ENCODE peak calls at places on chromosomes 11 and 22, in seven cellular contexts. R is NCI-H524; E is NCI-H1930; G is stimulated activated CD4-positive, alpha-beta T cell treated with anti-CD3 and anti-CD28 coated beads, Interleukin-15, amount 100 ng/mL, for 1 hour; F is HEK293T; B is RCC 7860; T is adrenal gland. Z is an unnamed sample.

GRCh38 chr11:132674161-132674560 is 858.1 kb downstream of the OPCML start:
- DNase-seq in R (peak), E (no peak), G (no peak), F (no peak), B (no peak), T (no peak), Z (no peak)

GRCh38 chr11:113378013-113378412 is 9.6 kb upstream of the ANKK1 start:
- DNase-seq in R (no peak), E (no peak), G (no peak), F (no peak), B (no peak), T (no peak), Z (no peak)

GRCh38 chr22:26656896-26657851 is at the start of gene MIAT:
- DNase-seq in R (peak), E (peak), G (peak), F (no peak), B (no peak), T (no peak), Z (peak)

GRCh38 chr11:47233989-47234668 is 14.5 kb downstream of the ACP2 start:
- DNase-seq in R (no peak), E (no peak), G (no peak), F (no peak), B (peak), T (peak), Z (peak)

GRCh38 chr22:23306438-23306921 is 126.2 kb downstream of the BCR start:
- DNase-seq in R (no peak), E (no peak), G (no peak), F (no peak), B (no peak), T (peak), Z (no peak)

GRCh38 chr11:102614485-102614884 is 10.6 kb downstream of the MMP20 start:
- DNase-seq in R (no peak), E (no peak), G (no peak), F (no peak), B (peak), T (no peak), Z (no peak)

GRCh38 chr22:46991666-46992065 is 229.2 kb downstream of the TBC1D22A start:
- DNase-seq in R (no peak), E (no peak), G (no peak), F (no peak), B (no peak), T (no peak), Z (no peak)

GRCh38 chr22:36606659-36607058 is 77.7 kb upstream of the EIF3D start:
- DNase-seq in R (no peak), E (no peak), G (no peak), F (no peak), B (no peak), T (no peak), Z (no peak)

GRCh38 chr11:92827132-92827531 is 142.3 kb upstream of the MTNR1B start:
- DNase-seq in R (no peak), E (no peak), G (no peak), F (no peak), B (no peak), T (no peak), Z (no peak)

GRCh38 chr22:30340911-30341685 is 14.4 kb upstream of the TBC1D10A start:
- DNase-seq in R (no peak), E (no peak), G (no peak), F (no peak), B (no peak), T (peak), Z (no peak)

GRCh38 chr11:74646215-74646614 is 53.8 kb downstream of the POLD3 start:
- DNase-seq in R (no peak), E (no peak), G (no peak), F (no peak), B (no peak), T (no peak), Z (no peak)

GRCh38 chr11:103395612-103396011 is 286.4 kb downstream of the DYNC2H1 start:
- DNase-seq in R (no peak), E (no peak), G (no peak), F (no peak), B (peak), T (no peak), Z (peak)

GRCh38 chr11:128158860-128159259 is 428.5 kb downstream of the ETS1 start:
- DNase-seq in R (no peak), E (no peak), G (no peak), F (no peak), B (no peak), T (no peak), Z (no peak)

GRCh38 chr11:13315517-13316432 is 38.2 kb downstream of the BMAL1 start:
- DNase-seq in R (no peak), E (no peak), G (no peak), F (no peak), B (peak), T (no peak), Z (peak)

GRCh38 chr22:29623553-29624169 is 20.2 kb downstream of the NF2 start:
- DNase-seq in R (no peak), E (no peak), G (no peak), F (no peak), B (no peak), T (no peak), Z (no peak)

GRCh38 chr11:94025695-94026394 is 4.7 kb downstream of the HEPHL1 start:
- DNase-seq in R (no peak), E (no peak), G (no peak), F (no peak), B (no peak), T (no peak), Z (no peak)

GRCh38 chr22:37817705-37818311 is 5.4 kb upstream of the GALR3 start:
- DNase-seq in R (peak), E (peak), G (peak), F (peak), B (peak), T (peak), Z (peak)

GRCh38 chr11:112784323-112785073 is 176.7 kb upstream of the NCAM1 start:
- DNase-seq in R (peak), E (no peak), G (no peak), F (peak), B (no peak), T (peak), Z (peak)

GRCh38 chr22:36180038-36180880 is 19.7 kb upstream of the APOL3 start:
- DNase-seq in R (peak), E (peak), G (peak), F (peak), B (peak), T (peak), Z (peak)

GRCh38 chr11:10429526-10429925 is 25.5 kb upstream of the AMPD3 start:
- DNase-seq in R (peak), E (no peak), G (no peak), F (no peak), B (no peak), T (no peak), Z (no peak)

GRCh38 chr11:45167283-45167682 is 20.8 kb downstream of the PRDM11 start:
- DNase-seq in R (no peak), E (no peak), G (no peak), F (no peak), B (no peak), T (no peak), Z (no peak)